ENCODE peak calls at places on chromosome 2, in four cellular contexts. S is bronchial epithelial cell, H is GM20000, X is islet precursor cell. R is an unnamed sample.

GRCh38 chr2:216644846-216645635 is 11.8 kb downstream of the IGFBP2 start:
- DNase-seq in S (no peak), H (no peak), X (no peak), R (peak)

GRCh38 chr2:196750291-196750923 is 49.1 kb downstream of the GTF3C3 start:
- DNase-seq in S (no peak), H (no peak), X (no peak), R (no peak)

GRCh38 chr2:20423376-20423775 is 23.5 kb upstream of the RHOB start:
- DNase-seq in S (no peak), H (no peak), X (no peak), R (no peak)

GRCh38 chr2:101486258-101486701 is 11.4 kb upstream of the RFX8 start:
- DNase-seq in S (no peak), H (no peak), X (no peak), R (no peak)

GRCh38 chr2:16635796-16636699 is 29.6 kb downstream of the CYRIA start:
- DNase-seq in S (no peak), H (no peak), X (peak), R (peak)

GRCh38 chr2:74571058-74571457 is 16.5 kb downstream of the DOK1 start:
- DNase-seq in S (no peak), H (peak), X (no peak), R (peak)

GRCh38 chr2:200509227-200509607 is 651 bp downstream of the KCTD18 start:
- DNase-seq in S (no peak), H (peak), X (no peak), R (peak)

GRCh38 chr2:222912776-222913175 is 51.9 kb downstream of the ACSL3 start:
- DNase-seq in S (no peak), H (no peak), X (no peak), R (peak)

GRCh38 chr2:106734165-106734564 is 151.8 kb downstream of the ST6GAL2 start:
- DNase-seq in S (no peak), H (no peak), X (no peak), R (no peak)

GRCh38 chr2:200338692-200339091 is 32.2 kb downstream of the SPATS2L start:
- DNase-seq in S (no peak), H (no peak), X (no peak), R (no peak)

GRCh38 chr2:172113617-172114016 is 10.9 kb upstream of the DLX2 start:
- DNase-seq in S (no peak), H (peak), X (no peak), R (peak)

GRCh38 chr2:157324331-157324843 is 1.2 kb downstream of the ERMN start:
- DNase-seq in S (no peak), H (no peak), X (no peak), R (no peak)

GRCh38 chr2:43293744-43294695 is 67.6 kb upstream of the ZFP36L2 start:
- DNase-seq in S (peak), H (peak), X (peak), R (no peak)

GRCh38 chr2:29113891-29114321 is 1.3 kb upstream of the CLIP4 start:
- DNase-seq in S (peak), H (peak), X (no peak), R (no peak)

GRCh38 chr2:27370816-27371620 is 602 bp downstream of the SNX17 start:
- DNase-seq in S (peak), H (peak), X (no peak), R (peak)

GRCh38 chr2:204315236-204315662 is 230.0 kb upstream of the PARD3B start:
- DNase-seq in S (no peak), H (no peak), X (no peak), R (no peak)

GRCh38 chr2:145070703-145071102 is 550.8 kb upstream of the ZEB2 start:
- DNase-seq in S (peak), H (no peak), X (no peak), R (no peak)

GRCh38 chr2:212193066-212193465 is 345.5 kb downstream of the ERBB4 start:
- DNase-seq in S (no peak), H (no peak), X (no peak), R (no peak)

GRCh38 chr2:11389048-11389413 is 44.6 kb upstream of the ROCK2 start:
- DNase-seq in S (no peak), H (no peak), X (no peak), R (no peak)

GRCh38 chr2:39743170-39743851 is 35.7 kb downstream of the THUMPD2 start:
- DNase-seq in S (peak), H (no peak), X (no peak), R (no peak)

GRCh38 chr2:85326406-85326945 is 1.3 kb downstream of the TGOLN2 start:
- DNase-seq in S (peak), H (peak), X (no peak), R (peak)

GRCh38 chr2:118706844-118707243 is 140.6 kb downstream of the EN1 start:
- DNase-seq in S (no peak), H (no peak), X (no peak), R (no peak)

GRCh38 chr2:142557391-142557790 is 320.1 kb upstream of the KYNU start:
- DNase-seq in S (no peak), H (no peak), X (no peak), R (no peak)

GRCh38 chr2:1557467-1557820 is 144.2 kb downstream of the TPO start:
- DNase-seq in S (no peak), H (no peak), X (peak), R (no peak)